ENCODE peak calls at places on chromosome 11, in five cellular contexts. N is NCI-H748 treated with DMSO at 0.1 percent for 48 hours, U is prostate gland, B is GM10248, L is NCI-H1092. H is an unnamed sample.

GRCh38 chr11:65920035-65920802 is 993 bp downstream of the DRAP1 start:
- DNase-seq in N (no peak), B (peak), L (no peak), U (no peak), H (no peak)

GRCh38 chr11:132604446-132604845 is 927.9 kb downstream of the OPCML start:
- DNase-seq in B (no peak), L (no peak), N (no peak), U (no peak), H (no peak)

GRCh38 chr11:110425751-110426545 is 3.8 kb upstream of the FDX1 start:
- DNase-seq in B (no peak), U (no peak), L (no peak), N (no peak), H (no peak)

GRCh38 chr11:58636587-58636986 is 14.1 kb downstream of the CNTF start:
- DNase-seq in B (no peak), N (no peak), U (no peak), L (no peak), H (no peak)

GRCh38 chr11:74670171-74670570 is 61.1 kb downstream of the CHRDL2 start:
- DNase-seq in B (no peak), N (no peak), L (no peak), U (no peak), H (no peak)

GRCh38 chr11:85718991-85719807 is 33.2 kb upstream of the CCDC89 start:
- DNase-seq in B (no peak), U (no peak), L (no peak), N (no peak), H (no peak)

GRCh38 chr11:19281041-19281440 is 40.3 kb upstream of the E2F8 start:
- DNase-seq in L (no peak), B (no peak), U (no peak), N (peak), H (no peak)

GRCh38 chr11:17828311-17828751 is 93.8 kb downstream of the KCNC1 start:
- DNase-seq in B (no peak), N (no peak), L (no peak), U (no peak), H (no peak)

H was measured in LNCaP clone FGC.